ENCODE peak calls at places on chromosomes 4 and X, in five cellular contexts. T, Y, P, W and A are unnamed samples.

GRCh38 chrX:24014388-24015018 is 12.5 kb downstream of the KLHL15 start:
- DNase-seq in P (no peak), Y (no peak), W (no peak), T (no peak), A (no peak)

GRCh38 chr4:45741897-45742296 is 382.0 kb downstream of the GABRG1 start:
- DNase-seq in P (no peak), W (no peak), T (no peak), Y (no peak), A (no peak)

GRCh38 chr4:87236851-87237250 is 16.4 kb upstream of the KLHL8 start:
- DNase-seq in P (no peak), W (no peak), T (no peak), Y (no peak), A (no peak)

GRCh38 chrX:11113731-11114130 is 2.6 kb downstream of the HCCS start:
- DNase-seq in P (no peak), T (no peak), Y (no peak), W (no peak), A (no peak)

GRCh38 chr4:186587416-186588018 is 32.1 kb upstream of the MTNR1A start:
- DNase-seq in P (peak; percentile 47), W (peak; percentile 93), T (peak; percentile 21), Y (peak; percentile 32), A (peak; percentile 7)

GRCh38 chr4:155535802-155536454 is 130.7 kb upstream of the GUCY1A1 start:
- DNase-seq in T (no peak), Y (no peak), W (no peak), P (no peak), A (no peak)

GRCh38 chrX:69189972-69190371 is 24.7 kb upstream of the PJA1 start:
- DNase-seq in P (no peak), T (no peak), W (peak; percentile 4), Y (no peak), A (no peak)

GRCh38 chr4:104642521-104642920 is 147.8 kb upstream of the CXXC4 start:
- DNase-seq in T (no peak), P (no peak), W (no peak), Y (no peak), A (no peak)

GRCh38 chr4:99510721-99511120 is at the start of gene C4orf17:
- DNase-seq in Y (no peak), P (no peak), W (no peak), T (no peak), A (no peak)

GRCh38 chrX:41922125-41922521 is 1.2 kb downstream of the CASK start:
- DNase-seq in Y (no peak), W (peak; percentile 4), T (no peak), P (no peak), A (no peak)

GRCh38 chrX:5810636-5811035 is 418.0 kb downstream of the NLGN4X start:
- DNase-seq in P (no peak), T (no peak), W (no peak), Y (no peak), A (no peak)

GRCh38 chr4:40482985-40483647 is 146.5 kb downstream of the RBM47 start:
- DNase-seq in P (no peak), Y (no peak), T (no peak), W (no peak), A (no peak)

GRCh38 chrX:123590842-123591491 is 141.9 kb downstream of the THOC2 start:
- DNase-seq in W (no peak), Y (no peak), T (no peak), P (no peak), A (no peak)

GRCh38 chrX:133415276-133416105 is at the start of gene GPC4:
- DNase-seq in Y (peak; percentile 9), W (peak; percentile 10), P (peak; percentile 28), T (peak; percentile 57), A (peak; percentile 44)

GRCh38 chrX:152306331-152306730 is 144.8 kb downstream of the GABRA3 start:
- DNase-seq in P (no peak), T (no peak), W (no peak), Y (no peak), A (no peak)

GRCh38 chr4:144174401-144175067 is 34.0 kb upstream of the GYPA start:
- DNase-seq in P (no peak), T (peak; percentile 44), W (peak; percentile 18), Y (peak; percentile 13), A (peak; percentile 6)

GRCh38 chrX:53882331-53882730 is 161.9 kb downstream of the PHF8 start:
- DNase-seq in Y (no peak), W (no peak), P (no peak), T (no peak), A (peak; percentile 1)

GRCh38 chr4:168880087-168880675 is 129.9 kb downstream of the CBR4 start:
- DNase-seq in Y (no peak), T (no peak), P (no peak), W (no peak), A (no peak)

GRCh38 chr4:146029939-146030710 is 91.5 kb upstream of the ZNF827 start:
- DNase-seq in T (no peak), P (no peak), W (no peak), Y (no peak), A (no peak)

DNA sequence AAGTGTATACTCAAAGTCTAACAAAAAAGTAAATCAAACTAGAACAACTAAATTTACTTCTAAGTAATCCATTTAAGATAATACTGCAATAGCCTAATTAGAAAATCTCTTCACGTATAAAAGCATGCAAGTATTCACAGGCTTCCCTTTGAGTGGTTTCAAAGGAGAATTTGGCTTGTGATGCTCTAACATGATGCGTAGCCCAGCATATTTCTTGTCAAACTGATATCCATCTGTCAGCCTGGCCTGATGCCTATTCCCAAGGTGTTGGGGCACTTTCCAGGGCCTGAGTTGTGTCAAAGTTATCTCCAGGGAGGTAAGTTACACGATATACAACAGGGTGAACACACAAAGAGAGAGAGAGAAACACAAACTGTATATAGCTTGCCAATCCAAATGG is 287.0 kb upstream of the MAGEB18 start:
- DNase-seq in P (no peak), T (no peak), Y (no peak), W (no peak), A (no peak)
- TF ChIP-seq POLR2A in P (no peak), T (no peak), Y (no peak), W (no peak), A (no peak)

GRCh38 chr4:138242076-138242829 is at the start of gene SLC7A11:
- DNase-seq in T (peak; percentile 96), W (peak; percentile 35), Y (peak; percentile 6), P (peak; percentile 57), A (no peak)
- TF ChIP-seq POLR2A in T (peak; percentile 47), W (no peak), Y (peak; percentile 85), P (no peak), A (peak; percentile 15)

GRCh38 chr4:147829401-147830101 is 97.7 kb downstream of the ARHGAP10 start:
- DNase-seq in W (peak; percentile 78), T (no peak), Y (no peak), P (peak; percentile 74), A (no peak)
- TF ChIP-seq POLR2A in W (no peak), T (no peak), Y (no peak), P (no peak), A (no peak)

DNA sequence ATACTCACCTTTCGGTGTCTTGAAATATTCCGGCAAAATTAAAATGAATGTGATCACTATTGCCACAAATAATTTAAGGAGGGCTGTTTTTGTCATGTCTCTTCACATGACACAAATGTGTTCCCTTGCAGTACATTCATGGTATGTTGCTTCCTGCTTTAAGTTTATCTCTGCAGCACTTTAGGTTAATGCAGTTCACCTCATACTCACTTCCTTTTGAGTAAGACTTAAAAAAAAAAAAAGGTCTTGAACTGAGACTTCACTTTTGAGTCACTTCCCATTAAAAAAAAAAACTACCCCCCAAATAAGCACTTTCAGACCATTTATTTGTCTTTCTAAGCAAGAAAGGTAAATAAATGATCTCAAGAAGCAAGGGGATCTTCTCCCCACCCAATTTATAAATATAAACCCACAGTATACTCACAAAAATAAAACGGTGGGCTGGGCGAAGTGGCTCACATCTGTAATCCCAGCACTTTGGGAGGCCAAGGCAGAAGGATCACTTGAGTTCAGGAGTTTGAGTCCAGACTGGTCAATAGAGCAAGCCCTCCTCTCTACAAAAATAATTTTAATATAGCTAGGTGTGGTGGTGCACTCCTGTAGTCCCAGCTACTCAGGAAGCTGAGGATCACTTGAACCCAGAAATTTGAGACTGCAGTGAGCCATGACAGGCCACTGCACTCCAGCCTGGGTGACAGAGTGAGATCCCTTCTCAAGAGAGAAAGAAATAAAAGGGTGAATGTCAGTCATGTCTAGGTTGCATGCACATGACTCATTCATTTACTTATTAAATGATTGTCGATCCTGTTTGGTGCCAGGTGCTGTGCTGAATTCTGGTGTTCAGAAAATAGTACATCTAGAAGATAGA is at the start of gene TMEM156:
- DNase-seq in Y (no peak), P (no peak), W (no peak), T (no peak), A (no peak)
- TF ChIP-seq POLR2A in Y (peak; percentile 59), P (no peak), W (no peak), T (no peak), A (no peak)

DNA sequence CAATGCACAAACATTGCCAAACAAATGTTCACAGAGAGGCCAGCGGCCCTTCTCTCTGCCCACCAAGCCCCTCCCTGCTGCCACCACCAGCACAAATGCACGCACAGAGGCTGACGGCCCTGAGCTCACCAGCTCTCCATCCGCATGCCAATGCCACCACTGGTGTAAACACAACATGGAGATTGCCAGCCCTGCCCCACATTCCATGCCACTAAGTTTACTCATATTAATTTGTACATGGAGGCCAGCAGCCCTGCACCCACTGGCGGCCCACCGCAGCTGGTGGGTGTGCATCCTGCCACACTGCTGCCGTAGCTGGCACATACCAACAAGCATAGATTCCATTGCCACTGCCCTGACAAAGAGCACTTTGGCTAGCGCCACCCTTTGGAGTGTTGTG is 124.0 kb downstream of the CYLC1 start:
- DNase-seq in T (no peak), Y (no peak), P (no peak), W (no peak), A (no peak)
- TF ChIP-seq POLR2A in T (no peak), Y (no peak), P (no peak), W (no peak), A (no peak)

GRCh38 chrX:84501798-84502628 is at the start of gene HDX:
- DNase-seq in Y (peak; percentile 17), P (peak; percentile 70), W (peak; percentile 83), T (no peak), A (peak; percentile 22)
- TF ChIP-seq POLR2A in Y (peak; percentile 60), P (no peak), W (peak; percentile 24), T (no peak), A (no peak)

GRCh38 chrX:534804-535203 is 95.8 kb upstream of the SHOX start:
- DNase-seq in Y (no peak), W (no peak), T (no peak), P (no peak), A (no peak)

GRCh38 chrX:530726-531610 is 99.6 kb upstream of the SHOX start:
- DNase-seq in T (no peak), P (no peak), W (no peak), Y (no peak), A (no peak)

GRCh38 chrX:536616-537015 is 94.0 kb upstream of the SHOX start:
- DNase-seq in T (no peak), P (no peak), W (no peak), Y (no peak), A (no peak)

GRCh38 chrX:526295-527224 is 104.0 kb upstream of the SHOX start:
- DNase-seq in T (no peak), W (no peak), Y (no peak), P (no peak), A (no peak)

DNA sequence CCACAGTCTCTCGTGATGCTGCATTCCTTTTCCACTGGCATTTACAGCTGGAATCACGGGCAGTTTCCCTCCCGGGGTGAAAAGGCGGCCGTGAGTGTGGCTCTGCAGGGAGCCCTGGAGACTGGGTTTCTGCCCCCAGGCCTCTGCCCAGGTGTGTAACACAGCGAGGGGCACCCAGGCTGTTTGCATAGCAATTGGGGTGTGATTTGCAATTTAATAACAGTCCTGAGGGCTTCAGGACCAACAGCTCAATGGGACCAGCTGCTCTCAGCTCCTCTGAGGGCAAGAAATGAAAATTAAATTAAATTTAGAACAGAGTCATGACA is 99.0 kb upstream of the SHOX start:
- DNase-seq in P (no peak), Y (no peak), T (no peak), W (no peak), A (no peak)
- TF ChIP-seq POLR2A in P (no peak), Y (no peak), T (no peak), W (no peak), A (no peak)